ENCODE peak calls at places on chromosomes 1 and 21, in seven cellular contexts. Q, U, R, F, E, C and T are unnamed samples.

GRCh38 chr21:40386301-40386911 is 460.6 kb downstream of the DSCAM start:
- DNase-seq in F (no peak), E (peak; percentile 37), U (peak; percentile 78), Q (peak; percentile 1), C (no peak), R (peak; percentile 2), T (peak; percentile 2)

GRCh38 chr1:178501705-178502329 is 5.1 kb upstream of the CLEC20A start:
- DNase-seq in E (peak; percentile 66), F (no peak), U (peak; percentile 85), R (peak; percentile 13), Q (peak; percentile 73), C (peak; percentile 74), T (peak; percentile 72)

GRCh38 chr1:210437781-210438180 is 109.1 kb downstream of the HHAT start:
- DNase-seq in U (no peak), C (no peak), E (no peak), F (no peak), R (no peak), Q (no peak), T (no peak)

GRCh38 chr1:18256318-18257235 is 149.0 kb downstream of the IGSF21 start:
- DNase-seq in E (peak; percentile 87), U (no peak), R (no peak), F (no peak), C (peak; percentile 2), Q (peak; percentile 26), T (peak; percentile 70)

GRCh38 chr1:50084389-50084788 is 24.3 kb upstream of the ELAVL4 start:
- DNase-seq in R (no peak), Q (no peak), E (no peak), U (no peak), F (no peak), C (no peak), T (no peak)

GRCh38 chr21:45013271-45013841 is 61.0 kb upstream of the ADARB1 start:
- DNase-seq in U (no peak), F (peak; percentile 9), Q (no peak), C (no peak), R (no peak), E (no peak), T (no peak)

GRCh38 chr1:44553771-44554170 is 120.5 kb downstream of the TMEM53 start:
- DNase-seq in F (no peak), C (no peak), Q (peak; percentile 79), U (no peak), E (no peak), R (no peak), T (no peak)

GRCh38 chr1:245156736-245157505 is 2.1 kb downstream of the KIF26B start:
- DNase-seq in C (peak; percentile 19), Q (peak; percentile 20), R (no peak), F (no peak), U (peak; percentile 61), E (no peak), T (no peak)

GRCh38 chr21:36337099-36337509 is 17.1 kb downstream of the MORC3 start:
- DNase-seq in F (no peak), C (peak; percentile 68), R (no peak), U (no peak), Q (peak; percentile 81), E (no peak), T (no peak)

GRCh38 chr1:40281852-40282251 is 23.8 kb downstream of the ZMPSTE24 start:
- DNase-seq in E (no peak), C (no peak), F (no peak), R (no peak), Q (no peak), U (no peak), T (no peak)

GRCh38 chr1:212452323-212453155 is 19.8 kb downstream of the NENF start:
- DNase-seq in C (peak; percentile 78), R (no peak), U (no peak), F (no peak), E (no peak), Q (peak; percentile 46), T (no peak)

GRCh38 chr1:35769759-35770446 is at the start of gene CLSPN:
- DNase-seq in R (peak; percentile 92), C (peak; percentile 92), U (peak; percentile 98), Q (peak; percentile 98), E (peak; percentile 97), F (peak; percentile 85), T (peak; percentile 98)

GRCh38 chr1:88302843-88303486 is 381.1 kb upstream of the PKN2 start:
- DNase-seq in R (no peak), Q (peak; percentile 34), U (no peak), E (no peak), F (no peak), C (peak; percentile 70), T (no peak)

GRCh38 chr21:45292399-45293213 is 4.9 kb upstream of the POFUT2 start:
- DNase-seq in U (peak; percentile 96), R (peak; percentile 57), F (peak; percentile 61), Q (peak; percentile 90), E (peak; percentile 77), C (peak; percentile 90), T (no peak)